ENCODE peak calls at places on chromosomes 5 and 9, in eight cellular contexts. P is left lobe of liver; W is central memory CD8-positive, alpha-beta T cell; H is GM23338; D is stimulated activated memory B cell treated with anti-CD40 and anti-IgM and Interleukin-4, amounts not matched to agents 10 μg/mL and 1 μg/mL and 100 μg/mL, for 72 hours; I is lower lobe of right lung; M is right cardiac atrium; F is CD4-positive, alpha-beta T cell. K is an unnamed sample.
A peak's percentile ranks its signal among the peaks of the same experiment; 100 is the strongest.

GRCh38 chr9:83483223-83483622 is 55.0 kb downstream of the FRMD3 start:
- ATAC-seq in P (no peak), W (no peak), H (no peak), D (no peak), I (no peak), M (no peak), F (no peak), K (no peak)

GRCh38 chr5:158560170-158560569 is 539.5 kb downstream of the EBF1 start:
- ATAC-seq in P (no peak), W (no peak), H (no peak), D (peak; percentile 97), I (no peak), M (peak; percentile 56), F (no peak), K (no peak)

GRCh38 chr5:95823738-95824609 is 1.4 kb upstream of the GLRX start:
- ATAC-seq in P (peak; percentile 12), W (peak; percentile 76), H (no peak), D (peak; percentile 25), I (peak; percentile 69), M (peak; percentile 69), F (peak; percentile 85), K (peak; percentile 71)

GRCh38 chr9:3511537-3511936 is 14.3 kb downstream of the RFX3 start:
- ATAC-seq in P (no peak), W (no peak), H (no peak), D (no peak), I (no peak), M (no peak), F (no peak), K (no peak)

GRCh38 chr9:128892223-128892892 is 10.4 kb downstream of the LRRC8A start:
- ATAC-seq in P (peak; percentile 81), W (peak; percentile 74), H (no peak), D (peak; percentile 48), I (peak; percentile 89), M (peak; percentile 98), F (peak; percentile 57), K (peak; percentile 98)

GRCh38 chr5:130323804-130324454 is 419.7 kb downstream of the CHSY3 start:
- ATAC-seq in P (no peak), W (no peak), H (no peak), D (peak; percentile 91), I (peak; percentile 21), M (no peak), F (no peak), K (peak; percentile 25)

GRCh38 chr5:37112383-37112991 is 136.7 kb downstream of the CPLANE1 start:
- ATAC-seq in P (no peak), W (no peak), H (no peak), D (no peak), I (peak; percentile 75), M (no peak), F (no peak), K (no peak)

GRCh38 chr9:36922548-36922947 is 111.5 kb downstream of the PAX5 start:
- ATAC-seq in P (no peak), W (no peak), H (no peak), D (no peak), I (no peak), M (no peak), F (no peak), K (no peak)

GRCh38 chr9:76887951-76888350 is 18.0 kb downstream of the PRUNE2 start:
- ATAC-seq in P (no peak), W (no peak), H (peak; percentile 83), D (no peak), I (no peak), M (no peak), F (no peak), K (no peak)

GRCh38 chr9:109906766-109907382 is 126.9 kb downstream of the PALM2AKAP2 start:
- ATAC-seq in P (no peak), W (no peak), H (no peak), D (peak; percentile 34), I (no peak), M (no peak), F (no peak), K (no peak)

GRCh38 chr5:111235635-111236034 is 11.5 kb downstream of the CAMK4 start:
- ATAC-seq in P (no peak), W (no peak), H (peak; percentile 23), D (peak; percentile 36), I (no peak), M (no peak), F (no peak), K (no peak)

GRCh38 chr9:71628247-71628646 is 140.1 kb downstream of the CEMIP2 start:
- ATAC-seq in P (no peak), W (no peak), H (no peak), D (no peak), I (no peak), M (no peak), F (no peak), K (no peak)

GRCh38 chr9:77417570-77417969 is 230.6 kb downstream of the GNA14 start:
- ATAC-seq in P (no peak), W (no peak), H (no peak), D (no peak), I (peak; percentile 87), M (peak; percentile 34), F (no peak), K (peak; percentile 82)

GRCh38 chr5:73197637-73198257 is 24.8 kb downstream of the TMEM174 start:
- ATAC-seq in P (no peak), W (no peak), H (no peak), D (no peak), I (no peak), M (no peak), F (no peak), K (no peak)

GRCh38 chr9:134793281-134793680 is 87.3 kb upstream of the FCN2 start:
- ATAC-seq in P (no peak), W (no peak), H (no peak), D (no peak), I (no peak), M (no peak), F (no peak), K (no peak)

GRCh38 chr9:98158071-98158791 is 34.2 kb downstream of the CORO2A start:
- ATAC-seq in P (peak; percentile 98), W (peak; percentile 43), H (no peak), D (no peak), I (peak; percentile 84), M (no peak), F (no peak), K (no peak)

GRCh38 chr9:134046894-134047681 is 20.7 kb downstream of the BRD3 start:
- ATAC-seq in P (peak; percentile 76), W (no peak), H (no peak), D (no peak), I (no peak), M (no peak), F (no peak), K (no peak)

GRCh38 chr5:109690456-109691247 is 925 bp downstream of the MAN2A1 start:
- ATAC-seq in P (peak; percentile 53), W (peak; percentile 38), H (peak; percentile 9), D (peak; percentile 42), I (peak; percentile 59), M (peak; percentile 55), F (peak; percentile 37), K (peak; percentile 47)

GRCh38 chr5:33973271-33973670 is 11.2 kb downstream of the SLC45A2 start:
- ATAC-seq in P (no peak), W (no peak), H (no peak), D (no peak), I (no peak), M (no peak), F (no peak), K (no peak)

GRCh38 chr9:16718952-16719351 is 151.5 kb downstream of the BNC2 start:
- ATAC-seq in P (no peak), W (no peak), H (peak; percentile 53), D (no peak), I (no peak), M (peak; percentile 49), F (no peak), K (no peak)

GRCh38 chr9:89983411-89983810 is 378.6 kb downstream of the GADD45G start:
- ATAC-seq in P (no peak), W (no peak), H (no peak), D (no peak), I (no peak), M (no peak), F (no peak), K (no peak)

GRCh38 chr5:57303985-57304384 is 130.1 kb downstream of the GPBP1 start:
- ATAC-seq in P (no peak), W (no peak), H (peak; percentile 90), D (no peak), I (no peak), M (no peak), F (no peak), K (no peak)

GRCh38 chr9:37005517-37006140 is 28.4 kb downstream of the PAX5 start:
- ATAC-seq in P (no peak), W (no peak), H (no peak), D (peak; percentile 71), I (no peak), M (no peak), F (no peak), K (no peak)

GRCh38 chr5:155260798-155261197 is 247.2 kb downstream of the KIF4B start:
- ATAC-seq in P (peak; percentile 53), W (no peak), H (peak; percentile 97), D (no peak), I (no peak), M (no peak), F (no peak), K (no peak)

GRCh38 chr9:68895741-68896478 is 118.0 kb downstream of the PRKACG start:
- ATAC-seq in P (no peak), W (no peak), H (no peak), D (peak; percentile 80), I (no peak), M (peak; percentile 74), F (peak; percentile 90), K (no peak)

GRCh38 chr5:152084476-152084875 is 159.8 kb upstream of the GLRA1 start:
- ATAC-seq in P (no peak), W (no peak), H (no peak), D (no peak), I (no peak), M (peak; percentile 64), F (no peak), K (no peak)

GRCh38 chr9:36847781-36848673 is 186.0 kb downstream of the PAX5 start:
- ATAC-seq in P (no peak), W (no peak), H (peak; percentile 56), D (no peak), I (no peak), M (no peak), F (no peak), K (no peak)